ENCODE peak calls at places on chromosomes 13 and 19, in seven cellular contexts. O is tibial nerve, X is Peyer's patch, T is HCT116, C is psoas muscle, P is left ventricle myocardium inferior, Z is fibroblast of lung. A is an unnamed sample.

GRCh38 chr19:58468216-58468839 is 1.4 kb downstream of the ZNF324 start:
- DNase-seq in O (no peak), X (no peak), T (no peak), C (no peak), P (no peak), Z (no peak), A (no peak)

GRCh38 chr13:49569993-49570689 is 15.2 kb downstream of the RCBTB1 start:
- DNase-seq in O (no peak), X (no peak), T (no peak), C (no peak), P (no peak), Z (no peak), A (no peak)

GRCh38 chr19:5026706-5027273 is 57.9 kb downstream of the KDM4B start:
- DNase-seq in O (no peak), X (no peak), T (no peak), C (no peak), P (no peak), Z (peak), A (no peak)

GRCh38 chr13:99071666-99072065 is 93.8 kb upstream of the DOCK9 start:
- DNase-seq in O (no peak), X (no peak), T (no peak), C (no peak), P (no peak), Z (no peak), A (no peak)

GRCh38 chr19:1668048-1668338 is 15.6 kb upstream of the TCF3 start:
- DNase-seq in O (no peak), X (no peak), T (no peak), C (no peak), P (no peak), Z (no peak), A (no peak)

GRCh38 chr19:6059396-6059947 is 50.8 kb downstream of the RFX2 start:
- DNase-seq in O (no peak), X (no peak), T (no peak), C (no peak), P (no peak), Z (no peak), A (no peak)

GRCh38 chr13:58619396-58620113 is 988.0 kb downstream of the PCDH17 start:
- DNase-seq in O (no peak), X (no peak), T (no peak), C (no peak), P (no peak), Z (no peak), A (no peak)

GRCh38 chr13:72959643-72960042 is 99.2 kb upstream of the KLF5 start:
- DNase-seq in O (no peak), X (no peak), T (no peak), C (no peak), P (no peak), Z (peak), A (no peak)

GRCh38 chr19:4664642-4665041 is 5.5 kb downstream of the MYDGF start:
- DNase-seq in O (no peak), X (no peak), T (no peak), C (no peak), P (no peak), Z (no peak), A (no peak)

GRCh38 chr19:38360351-38360750 is 14.0 kb upstream of the PSMD8 start:
- DNase-seq in O (no peak), X (no peak), T (no peak), C (no peak), P (no peak), Z (no peak), A (no peak)

GRCh38 chr13:66237411-66238062 is 992.6 kb downstream of the PCDH9 start:
- DNase-seq in O (no peak), X (no peak), T (no peak), C (no peak), P (no peak), Z (no peak), A (no peak)

GRCh38 chr13:51212808-51213728 is 9.1 kb upstream of the FAM124A start:
- DNase-seq in O (no peak), X (no peak), T (no peak), C (no peak), P (no peak), Z (no peak), A (no peak)

GRCh38 chr19:1592023-1592754 is 476 bp downstream of the MBD3 start:
- DNase-seq in O (peak), X (peak), T (peak), C (peak), P (peak), Z (peak), A (peak)

GRCh38 chr19:54390942-54391577 is 24.2 kb upstream of the TTYH1 start:
- DNase-seq in O (no peak), X (no peak), T (peak), C (no peak), P (no peak), Z (peak), A (no peak)

GRCh38 chr19:46931197-46931596 is 70.4 kb downstream of the ARHGAP35 start:
- DNase-seq in O (no peak), X (no peak), T (no peak), C (no peak), P (no peak), Z (no peak), A (no peak)

GRCh38 chr13:48600374-48601364 is 53.1 kb upstream of the CYSLTR2 start:
- DNase-seq in O (no peak), X (no peak), T (no peak), C (no peak), P (no peak), Z (peak), A (no peak)

GRCh38 chr19:34904846-34905527 is 21.7 kb upstream of the ZNF30 start:
- DNase-seq in O (no peak), X (no peak), T (no peak), C (no peak), P (no peak), Z (no peak), A (no peak)

GRCh38 chr19:15316498-15316897 is 15.8 kb downstream of the BRD4 start:
- DNase-seq in O (no peak), X (no peak), T (no peak), C (no peak), P (no peak), Z (no peak), A (no peak)

GRCh38 chr19:17512574-17512939 is 1.1 kb downstream of the PGLS start:
- DNase-seq in O (no peak), X (no peak), T (no peak), C (no peak), P (no peak), Z (no peak), A (no peak)

GRCh38 chr19:32864318-32865007 is 5.1 kb downstream of the SLC7A9 start:
- DNase-seq in O (no peak), X (no peak), T (no peak), C (no peak), P (no peak), Z (no peak), A (no peak)

GRCh38 chr13:99339736-99340392 is 32.7 kb upstream of the GPR183 start:
- DNase-seq in O (no peak), X (no peak), T (no peak), C (no peak), P (no peak), Z (peak), A (no peak)

GRCh38 chr13:77460195-77460594 is 75.3 kb upstream of the SCEL start:
- DNase-seq in O (peak), X (no peak), T (no peak), C (peak), P (peak), Z (peak), A (peak)

GRCh38 chr19:16561382-16561781 is 10.8 kb downstream of the SLC35E1 start:
- DNase-seq in O (no peak), X (no peak), T (no peak), C (no peak), P (no peak), Z (no peak), A (no peak)

GRCh38 chr13:105804561-105805190 is 730.8 kb downstream of the EFNB2 start:
- DNase-seq in O (no peak), X (no peak), T (no peak), C (no peak), P (no peak), Z (peak), A (no peak)

GRCh38 chr19:794989-795658 is 2.1 kb upstream of the PTBP1 start:
- DNase-seq in O (no peak), X (no peak), T (no peak), C (peak), P (no peak), Z (no peak), A (no peak)

GRCh38 chr13:75635621-75636338 is at the start of gene LMO7:
- DNase-seq in O (peak), X (peak), T (no peak), C (peak), P (peak), Z (no peak), A (peak)

GRCh38 chr13:75636339-75637095 is 387 bp downstream of the LMO7 start:
- DNase-seq in O (no peak), X (peak), T (no peak), C (peak), P (peak), Z (peak), A (peak)

GRCh38 chr13:75633285-75633684 is 2.8 kb upstream of the LMO7 start:
- DNase-seq in O (no peak), X (no peak), T (no peak), C (no peak), P (no peak), Z (peak), A (no peak)

GRCh38 chr13:75637101-75637774 is 1.1 kb downstream of the LMO7 start:
- DNase-seq in O (no peak), X (no peak), T (no peak), C (no peak), P (no peak), Z (peak), A (no peak)

DNA sequence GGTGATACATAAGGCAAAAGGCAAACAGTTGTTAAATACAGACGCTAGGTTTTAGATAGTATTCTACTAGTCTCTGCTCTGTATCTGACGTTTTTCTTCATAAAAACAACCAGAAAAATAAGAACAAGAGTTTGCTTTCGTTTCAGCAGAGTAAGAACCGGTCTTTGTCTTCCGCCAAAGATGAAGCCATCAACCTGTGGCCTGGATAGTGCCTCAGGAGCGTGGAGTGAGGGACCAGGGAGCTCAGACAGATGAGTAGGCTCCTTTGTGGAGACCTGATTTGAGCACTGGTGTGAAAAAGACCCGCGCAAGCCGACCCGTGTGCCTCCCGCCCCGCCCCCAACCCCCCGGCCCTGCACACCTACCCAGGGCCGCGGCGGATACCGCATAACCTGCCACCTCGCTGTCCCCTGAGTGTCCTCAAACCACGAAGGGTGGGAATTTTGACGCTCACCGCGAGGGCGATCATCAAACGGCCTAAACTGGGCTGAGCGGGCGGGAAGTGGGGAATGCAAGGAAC is 969 bp upstream of the LMO7 start:
- DNase-seq in O (no peak), X (peak), T (no peak), C (no peak), P (no peak), Z (no peak), A (no peak)
- H3K27ac ChIP-seq in O (peak), X (peak), T (no peak), C (no peak), P (peak), Z (peak), A (peak)

GRCh38 chr13:26679945-26680516 is 80.6 kb downstream of the GPR12 start:
- DNase-seq in O (no peak), X (no peak), T (no peak), C (no peak), P (no peak), Z (peak), A (no peak)

GRCh38 chr13:26678330-26678729 is 82.3 kb downstream of the GPR12 start:
- DNase-seq in O (no peak), X (no peak), T (no peak), C (no peak), P (no peak), Z (no peak), A (no peak)

GRCh38 chr13:26681036-26681435 is 79.5 kb downstream of the GPR12 start:
- DNase-seq in O (no peak), X (no peak), T (no peak), C (no peak), P (no peak), Z (no peak), A (no peak)

GRCh38 chr13:26679411-26679810 is 81.2 kb downstream of the GPR12 start:
- DNase-seq in O (no peak), X (no peak), T (no peak), C (no peak), P (no peak), Z (peak), A (no peak)

DNA sequence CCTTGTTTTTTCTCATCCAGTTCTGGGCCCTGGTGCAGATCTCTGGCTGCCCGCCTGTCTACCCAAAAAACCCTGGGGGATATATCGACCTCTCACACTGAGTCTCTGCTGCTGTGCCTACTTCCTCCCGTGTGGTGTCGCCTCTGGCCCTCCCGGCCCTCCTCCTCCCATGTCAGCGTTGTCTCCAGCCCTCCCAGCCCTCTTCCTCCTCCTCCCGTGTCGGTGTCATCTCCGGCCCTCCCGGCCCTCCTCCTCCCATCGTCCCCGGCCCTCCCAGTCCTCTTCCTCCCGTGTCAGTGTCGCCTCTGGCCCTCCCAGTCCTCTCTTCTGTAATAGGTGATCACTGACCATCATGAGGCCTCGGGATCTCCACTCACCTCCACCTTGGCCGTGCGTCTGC is 81.8 kb downstream of the GPR12 start:
- DNase-seq in O (no peak), X (no peak), T (no peak), C (no peak), P (no peak), Z (no peak), A (no peak)
- H3K27ac ChIP-seq in O (no peak), X (no peak), T (no peak), C (no peak), P (no peak), Z (peak), A (no peak)

GRCh38 chr19:10566408-10566657 is 523 bp upstream of the KRI1 start:
- DNase-seq in O (no peak), X (no peak), T (no peak), C (no peak), P (no peak), Z (no peak), A (no peak)
- H3K27ac ChIP-seq in O (peak), X (peak), T (peak), C (peak), P (peak), Z (peak), A (peak)

GRCh38 chr19:41735071-41735623 is 20.2 kb upstream of the CEACAM6 start:
- DNase-seq in O (no peak), X (no peak), T (no peak), C (no peak), P (no peak), Z (no peak), A (no peak)
- H3K27ac ChIP-seq in O (no peak), X (peak), T (no peak), C (no peak), P (no peak), Z (no peak), A (peak)

GRCh38 chr19:55545443-55545842 is at the start of gene SBK3:
- DNase-seq in O (no peak), X (no peak), T (no peak), C (no peak), P (no peak), Z (no peak), A (no peak)
- H3K27ac ChIP-seq in O (no peak), X (no peak), T (peak), C (peak), P (peak), Z (peak), A (no peak)

GRCh38 chr13:89454736-89455135 is 1783.6 kb downstream of the SLITRK5 start:
- DNase-seq in O (no peak), X (no peak), T (no peak), C (no peak), P (no peak), Z (no peak), A (no peak)
- H3K27ac ChIP-seq in O (no peak), X (no peak), T (no peak), C (no peak), P (no peak), Z (no peak), A (no peak)

DNA sequence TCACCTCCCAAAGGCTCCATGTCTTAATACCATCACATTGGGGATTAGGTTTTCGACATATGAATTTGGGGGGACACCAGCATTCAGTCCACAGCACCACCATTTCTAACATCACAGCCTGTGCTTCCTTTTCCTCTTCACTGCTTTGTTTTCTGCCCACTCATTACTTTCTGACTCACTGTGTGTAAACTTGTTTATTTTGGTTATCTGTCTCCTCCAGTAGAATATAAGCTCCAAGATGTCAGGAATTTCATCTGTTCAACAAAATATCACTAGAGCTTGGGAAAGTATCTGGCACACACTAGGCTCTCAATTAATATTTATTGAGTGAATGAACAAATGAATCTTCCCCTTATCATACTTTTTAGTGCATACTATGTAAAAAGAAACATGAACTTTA is 152.0 kb downstream of the NUFIP1 start:
- DNase-seq in O (no peak), X (no peak), T (no peak), C (no peak), P (no peak), Z (peak), A (no peak)
- H3K27ac ChIP-seq in O (no peak), X (no peak), T (no peak), C (no peak), P (no peak), Z (no peak), A (no peak)

GRCh38 chr13:23753523-23753922 is 135.7 kb downstream of the MIPEP start:
- DNase-seq in O (no peak), X (no peak), T (no peak), C (no peak), P (no peak), Z (peak), A (no peak)
- H3K27ac ChIP-seq in O (no peak), X (no peak), T (no peak), C (no peak), P (no peak), Z (peak), A (peak)

A was measured in lower lobe of right lung.